ENCODE peak calls at places on chromosomes 16 and 17, in six cellular contexts. K, Y, I, H, E and L are unnamed samples.

GRCh38 chr16:69310479-69311114 is 553 bp upstream of the VPS4A start:
- DNase-seq in K (no peak), Y (no peak), I (no peak), H (no peak), E (peak; percentile 38), L (no peak)

GRCh38 chr17:9402590-9403199 is 172.9 kb downstream of the STX8 start:
- DNase-seq in K (peak; percentile 48), Y (peak; percentile 60), I (no peak), H (no peak), E (no peak), L (peak; percentile 70)

GRCh38 chr17:72985882-72986720 is 106.4 kb downstream of the SLC39A11 start:
- DNase-seq in K (peak; percentile 85), Y (peak; percentile 88), I (peak; percentile 36), H (peak; percentile 63), E (peak; percentile 77), L (peak; percentile 82)

GRCh38 chr16:75261590-75262078 is 10.2 kb upstream of the BCAR1 start:
- DNase-seq in K (no peak), Y (no peak), I (no peak), H (no peak), E (no peak), L (no peak)

GRCh38 chr17:2563061-2563460 is 30.4 kb upstream of the PAFAH1B1 start:
- DNase-seq in K (no peak), Y (no peak), I (no peak), H (no peak), E (no peak), L (peak; percentile 76)

GRCh38 chr17:48011405-48012150 is 26.0 kb downstream of the COPZ2 start:
- DNase-seq in K (peak; percentile 68), Y (peak; percentile 56), I (no peak), H (no peak), E (no peak), L (peak; percentile 46)

GRCh38 chr16:84742561-84743200 is 42.9 kb downstream of the USP10 start:
- DNase-seq in K (no peak), Y (no peak), I (no peak), H (no peak), E (no peak), L (no peak)

GRCh38 chr17:76038050-76038449 is 10.9 kb upstream of the EVPL start:
- DNase-seq in K (no peak), Y (no peak), I (no peak), H (no peak), E (no peak), L (no peak)

GRCh38 chr17:20267459-20267842 is 199.9 kb downstream of the LGALS9B start:
- DNase-seq in K (no peak), Y (peak; percentile 22), I (no peak), H (no peak), E (no peak), L (no peak)

GRCh38 chr17:62627219-62627903 is at the start of gene MRC2:
- DNase-seq in K (peak; percentile 95), Y (peak; percentile 87), I (peak; percentile 80), H (peak; percentile 72), E (peak; percentile 94), L (peak; percentile 88)

GRCh38 chr16:3717235-3718018 is at the start of gene TRAP1:
- DNase-seq in K (peak; percentile 95), Y (peak; percentile 89), I (peak; percentile 93), H (peak; percentile 93), E (peak; percentile 97), L (peak; percentile 72)

GRCh38 chr16:6009151-6009550 is 911.6 kb upstream of the EEF2KMT start:
- DNase-seq in K (no peak), Y (no peak), I (no peak), H (no peak), E (no peak), L (no peak)

GRCh38 chr16:85215478-85216120 is 103.3 kb upstream of the CIBAR2 start:
- DNase-seq in K (no peak), Y (no peak), I (no peak), H (no peak), E (no peak), L (no peak)

GRCh38 chr16:10940501-10941079 is 1.7 kb downstream of the DEXI start:
- DNase-seq in K (peak; percentile 53), Y (no peak), I (no peak), H (no peak), E (no peak), L (peak; percentile 3)

GRCh38 chr16:69095179-69095578 is 10.3 kb upstream of the HAS3 start:
- DNase-seq in K (no peak), Y (no peak), I (no peak), H (peak; percentile 79), E (no peak), L (no peak)

GRCh38 chr17:48131216-48131824 is 23.8 kb downstream of the SNX11 start:
- DNase-seq in K (peak; percentile 75), Y (peak; percentile 78), I (no peak), H (no peak), E (no peak), L (peak; percentile 78)

GRCh38 chr17:50559674-50560184 is 786 bp upstream of the CACNA1G start:
- DNase-seq in K (peak; percentile 83), Y (peak; percentile 69), I (peak; percentile 53), H (peak; percentile 68), E (peak; percentile 88), L (peak; percentile 86)

GRCh38 chr17:59746849-59747445 is 39.5 kb downstream of the VMP1 start:
- DNase-seq in K (peak; percentile 78), Y (peak; percentile 81), I (no peak), H (no peak), E (no peak), L (peak; percentile 60)

GRCh38 chr16:61797296-61797695 is 238.9 kb downstream of the CDH8 start:
- DNase-seq in K (no peak), Y (no peak), I (no peak), H (no peak), E (no peak), L (no peak)

GRCh38 chr16:8822403-8822802 is 24.8 kb downstream of the PMM2 start:
- DNase-seq in K (no peak), Y (no peak), I (no peak), H (no peak), E (no peak), L (no peak)

DNA sequence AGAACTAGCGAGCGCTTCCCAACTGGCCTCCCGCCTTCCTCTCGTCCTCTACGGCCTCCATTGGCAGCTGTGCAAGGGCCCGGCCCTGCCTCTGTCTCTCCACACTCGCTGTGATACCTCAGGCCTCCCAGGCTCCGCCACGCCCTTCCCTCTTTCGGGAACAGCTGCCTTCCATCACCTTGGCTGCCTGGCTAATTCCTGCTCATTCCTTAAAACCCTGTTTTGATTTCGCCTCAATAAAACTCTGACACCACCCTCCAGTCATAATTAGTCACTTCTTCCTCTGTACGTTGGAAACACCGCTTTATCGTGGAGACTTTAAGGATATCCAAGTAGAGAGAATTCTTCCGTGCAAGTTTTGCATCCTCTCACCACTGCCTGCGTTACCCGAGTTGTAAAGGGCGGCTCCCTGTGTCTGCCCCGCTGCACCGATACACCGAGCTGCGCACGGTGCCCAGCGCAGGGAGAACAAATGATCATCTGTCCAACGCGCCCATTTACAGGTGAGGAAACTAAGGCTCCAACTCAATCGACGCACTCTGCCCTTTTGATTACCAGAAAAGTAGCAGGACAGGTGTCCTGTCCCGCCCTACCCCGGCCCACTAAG is 139.6 kb downstream of the SEC14L1 start:
- DNase-seq in K (peak; percentile 89), Y (peak; percentile 89), I (no peak), H (no peak), E (no peak), L (no peak)
- H3K4me3 ChIP-seq in K (peak overlapping the region; percentile 65), Y (peak overlapping the region; percentile 49), I (peak overlapping the region; percentile 69), H (peak overlapping the region; percentile 71), E (peak overlapping the region; percentile 10), L (peak overlapping the region; percentile 12)

GRCh38 chr17:17679243-17679642 is 2.0 kb upstream of the RAI1 start:
- DNase-seq in K (no peak), Y (no peak), I (no peak), H (no peak), E (no peak), L (no peak)

GRCh38 chr17:17680477-17681186 is 626 bp upstream of the RAI1 start:
- DNase-seq in K (no peak), Y (no peak), I (no peak), H (no peak), E (no peak), L (no peak)

GRCh38 chr17:17681187-17681743 is at the start of gene RAI1:
- DNase-seq in K (peak; percentile 94), Y (peak; percentile 90), I (peak; percentile 79), H (peak; percentile 86), E (peak; percentile 93), L (peak; percentile 84)

GRCh38 chr17:17681744-17682292 is 560 bp downstream of the RAI1 start:
- DNase-seq in K (peak; percentile 78), Y (no peak), I (peak; percentile 55), H (no peak), E (peak; percentile 86), L (peak; percentile 57)

DNA sequence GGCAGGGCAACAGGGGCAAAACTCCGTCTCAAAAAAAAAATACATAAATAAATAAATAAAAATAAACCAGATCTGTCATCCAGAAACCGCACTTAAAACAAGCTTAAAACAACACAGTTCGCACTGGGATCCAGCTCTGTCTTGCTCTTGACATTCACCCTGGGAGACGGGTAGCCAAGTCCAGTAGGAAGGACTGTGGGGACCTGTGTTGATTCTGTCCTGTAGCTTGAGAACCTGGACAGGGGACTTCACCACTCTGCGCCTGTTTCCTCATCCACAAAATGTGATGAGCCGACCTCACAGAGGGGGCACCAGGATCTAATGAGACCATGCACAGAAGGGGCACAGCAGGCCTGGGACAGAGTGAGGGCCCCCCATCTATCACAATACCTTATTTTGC is 1.5 kb upstream of the RAI1 start:
- DNase-seq in K (no peak), Y (no peak), I (no peak), H (no peak), E (no peak), L (no peak)
- H3K4me1 ChIP-seq in K (peaks cover 17% of the 10 kb centered on the region), Y (peaks cover 4% of the 10 kb centered on the region), I (peaks cover 7% of the 10 kb centered on the region), H (peaks cover 17% of the 10 kb centered on the region), E (no peaks in the 10 kb centered on the region), L (peaks cover 19% of the 10 kb centered on the region)

GRCh38 chr17:7651097-7651958 is 602 bp downstream of the ATP1B2 start:
- DNase-seq in K (no peak), Y (no peak), I (no peak), H (no peak), E (peak; percentile 72), L (peak; percentile 32)
- H3K27me3 ChIP-seq in K (peaks cover 42% of the 10 kb centered on the region), Y (no peaks in the 10 kb centered on the region), I (no peaks in the 10 kb centered on the region), H (peaks cover 37% of the 10 kb centered on the region), E (no peaks in the 10 kb centered on the region), L (peaks cover 12% of the 10 kb centered on the region)

GRCh38 chr17:81967533-81968395 is 6.8 kb upstream of the NOTUM start:
- DNase-seq in K (peak; percentile 77), Y (peak; percentile 89), I (peak; percentile 85), H (peak; percentile 88), E (peak; percentile 88), L (peak; percentile 54)
- H3K4me3 ChIP-seq in K (peak overlapping the region; percentile 39), Y (no peak overlapping the region), I (peak overlapping the region; percentile 38), H (peak overlapping the region; percentile 31), E (no peak overlapping the region), L (no peak overlapping the region)

GRCh38 chr16:50580180-50580771 is 32.1 kb downstream of the NKD1 start:
- DNase-seq in K (peak; percentile 45), Y (no peak), I (no peak), H (no peak), E (peak; percentile 38), L (no peak)
- H3K4me1 ChIP-seq in K (peaks cover 4% of the 10 kb centered on the region), Y (peaks cover 3% of the 10 kb centered on the region), I (no peaks in the 10 kb centered on the region), H (peaks cover 49% of the 10 kb centered on the region), E (peaks cover 19% of the 10 kb centered on the region), L (no peaks in the 10 kb centered on the region)

GRCh38 chr17:81812571-81813370 is 8.8 kb downstream of the GCGR start:
- DNase-seq in K (no peak), Y (no peak), I (no peak), H (no peak), E (no peak), L (no peak)
- H3K27me3 ChIP-seq in K (peaks cover 20% of the 10 kb centered on the region), Y (peaks cover 20% of the 10 kb centered on the region), I (no peaks in the 10 kb centered on the region), H (peaks cover 50% of the 10 kb centered on the region), E (no peaks in the 10 kb centered on the region), L (peaks cover 22% of the 10 kb centered on the region)